ENCODE peak calls at places on chromosome 4, in eight cellular contexts. D is PC-3, R is neural progenitor cell, J is GM23338, L is hepatocyte, Q is SK-N-SH, E is GM23248, K is HCT116. V is an unnamed sample.

GRCh38 chr4:133402616-133403015 is 253.5 kb downstream of the PCDH10 start:
- DNase-seq in D (peak), R (no peak), J (no peak), L (peak), Q (no peak), E (no peak), K (no peak), V (no peak)

GRCh38 chr4:52780627-52781354 is 29.6 kb upstream of the ERVMER34-1 start:
- DNase-seq in D (peak), R (no peak), J (peak), L (no peak), Q (peak), E (peak), K (peak), V (no peak)

GRCh38 chr4:79609853-79610252 is 201.8 kb upstream of the GK2 start:
- DNase-seq in D (no peak), R (no peak), J (no peak), L (no peak), Q (no peak), E (no peak), K (no peak), V (no peak)

GRCh38 chr4:154024097-154024496 is 235.2 kb upstream of the SFRP2 start:
- DNase-seq in D (no peak), R (peak), J (peak), L (no peak), Q (no peak), E (peak), K (no peak), V (no peak)

GRCh38 chr4:2691952-2692435 is 64.1 kb downstream of the TNIP2 start:
- DNase-seq in D (no peak), R (no peak), J (no peak), L (no peak), Q (no peak), E (no peak), K (no peak), V (no peak)

GRCh38 chr4:122775987-122776836 is 43.7 kb downstream of the BBS12 start:
- DNase-seq in D (no peak), R (no peak), J (peak), L (no peak), Q (no peak), E (no peak), K (no peak), V (no peak)

GRCh38 chr4:149145803-149146202 is 669.8 kb downstream of the IQCM start:
- DNase-seq in D (peak), R (no peak), J (no peak), L (no peak), Q (no peak), E (peak), K (no peak), V (no peak)

GRCh38 chr4:7285244-7286122 is 93.1 kb downstream of the SORCS2 start:
- DNase-seq in D (no peak), R (no peak), J (no peak), L (no peak), Q (no peak), E (no peak), K (no peak), V (no peak)

GRCh38 chr4:186770446-186771175 is 47.0 kb upstream of the FAT1 start:
- DNase-seq in D (peak), R (no peak), J (no peak), L (no peak), Q (no peak), E (peak), K (no peak), V (no peak)

GRCh38 chr4:3239998-3240920 is 8.7 kb upstream of the MSANTD1 start:
- DNase-seq in D (no peak), R (no peak), J (no peak), L (no peak), Q (no peak), E (no peak), K (no peak), V (no peak)

GRCh38 chr4:76430519-76431388 is 4.3 kb upstream of the SHROOM3 start:
- DNase-seq in D (peak), R (peak), J (peak), L (peak), Q (peak), E (peak), K (peak), V (peak)

GRCh38 chr4:102531441-102531840 is 30.3 kb downstream of the NFKB1 start:
- DNase-seq in D (no peak), R (no peak), J (no peak), L (no peak), Q (no peak), E (no peak), K (no peak), V (no peak)

GRCh38 chr4:33625762-33626161 is 2618.6 kb downstream of the ARAP2 start:
- DNase-seq in D (peak), R (peak), J (peak), L (peak), Q (no peak), E (no peak), K (peak), V (no peak)

GRCh38 chr4:186699298-186699697 is 24.4 kb downstream of the FAT1 start:
- DNase-seq in D (peak), R (no peak), J (no peak), L (peak), Q (no peak), E (peak), K (no peak), V (no peak)

GRCh38 chr4:104942990-104943758 is 203.5 kb upstream of the TET2 start:
- DNase-seq in D (no peak), R (no peak), J (no peak), L (no peak), Q (no peak), E (no peak), K (no peak), V (no peak)

GRCh38 chr4:66681962-66682361 is 863.3 kb downstream of the CENPC start:
- DNase-seq in D (no peak), R (no peak), J (no peak), L (no peak), Q (no peak), E (no peak), K (no peak), V (no peak)

GRCh38 chr4:25882226-25882625 is 19.4 kb upstream of the SEL1L3 start:
- DNase-seq in D (no peak), R (no peak), J (no peak), L (no peak), Q (no peak), E (no peak), K (no peak), V (no peak)

GRCh38 chr4:188002751-188003150 is 7.2 kb downstream of the ZFP42 start:
- DNase-seq in D (no peak), R (no peak), J (no peak), L (no peak), Q (no peak), E (no peak), K (no peak), V (no peak)

GRCh38 chr4:751676-752075 is 46.0 kb downstream of the PCGF3 start:
- DNase-seq in D (peak), R (no peak), J (no peak), L (no peak), Q (peak), E (no peak), K (no peak), V (no peak)

GRCh38 chr4:754221-755120 is 48.8 kb downstream of the PCGF3 start:
- DNase-seq in D (no peak), R (no peak), J (no peak), L (no peak), Q (no peak), E (no peak), K (no peak), V (no peak)

GRCh38 chr4:748461-748860 is 42.8 kb downstream of the PCGF3 start:
- DNase-seq in D (no peak), R (no peak), J (no peak), L (no peak), Q (no peak), E (no peak), K (no peak), V (no peak)

GRCh38 chr4:749771-750666 is 44.4 kb downstream of the PCGF3 start:
- DNase-seq in D (no peak), R (no peak), J (no peak), L (no peak), Q (no peak), E (peak), K (no peak), V (no peak)

DNA sequence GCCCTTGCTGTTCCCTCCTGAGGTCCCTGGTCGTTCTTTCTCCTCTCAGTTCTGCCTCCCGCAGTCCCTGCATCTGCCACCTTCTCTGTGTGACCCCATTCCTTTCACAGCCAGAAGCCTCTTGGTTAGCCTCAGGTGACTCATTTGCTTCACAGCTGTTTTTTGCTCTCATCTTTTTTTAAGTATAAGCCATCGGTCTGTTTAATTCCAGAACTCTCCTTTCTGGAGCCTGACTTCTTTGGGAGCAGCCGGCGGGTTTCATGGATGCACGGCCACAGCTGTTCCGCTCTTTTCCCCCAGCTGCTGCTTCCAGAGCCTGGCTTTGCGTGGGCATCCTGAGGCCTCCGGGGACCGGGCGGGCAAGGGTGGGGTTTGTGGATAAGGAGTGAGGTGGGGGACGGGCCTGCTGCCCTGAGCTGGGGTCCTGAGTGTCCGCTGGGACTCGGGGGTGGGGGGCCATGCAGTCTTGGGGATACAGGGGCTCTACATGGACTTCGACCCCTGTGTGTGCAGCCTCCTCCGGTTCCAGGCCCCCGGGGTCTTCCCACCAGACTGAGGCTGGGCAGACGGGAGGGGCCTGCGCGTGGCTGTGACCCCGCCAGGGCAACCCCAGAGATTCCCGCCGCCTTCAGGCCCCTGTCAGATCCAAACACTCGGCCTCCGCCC is 46.7 kb downstream of the PCGF3 start:
- DNase-seq in D (no peak), R (no peak), J (no peak), L (no peak), Q (no peak), E (no peak), K (no peak), V (no peak)
- TF ChIP-seq EZH2phosphoT487 in D (no peak), R (no peak), J (no peak), L (no peak), Q (no peak), E (no peak), K (no peak), V (no peak)

GRCh38 chr4:10006236-10006603 is 15.1 kb downstream of the SLC2A9 start:
- DNase-seq in D (peak), R (no peak), J (no peak), L (peak), Q (no peak), E (peak), K (no peak), V (no peak)

GRCh38 chr4:10006604-10007435 is 14.5 kb downstream of the SLC2A9 start:
- DNase-seq in D (peak), R (no peak), J (no peak), L (peak), Q (no peak), E (peak), K (peak), V (no peak)

GRCh38 chr4:10007436-10007740 is 13.9 kb downstream of the SLC2A9 start:
- DNase-seq in D (no peak), R (no peak), J (no peak), L (no peak), Q (no peak), E (no peak), K (no peak), V (no peak)

GRCh38 chr4:10007772-10008171 is 13.5 kb downstream of the SLC2A9 start:
- DNase-seq in D (no peak), R (no peak), J (no peak), L (no peak), Q (no peak), E (no peak), K (no peak), V (no peak)

DNA sequence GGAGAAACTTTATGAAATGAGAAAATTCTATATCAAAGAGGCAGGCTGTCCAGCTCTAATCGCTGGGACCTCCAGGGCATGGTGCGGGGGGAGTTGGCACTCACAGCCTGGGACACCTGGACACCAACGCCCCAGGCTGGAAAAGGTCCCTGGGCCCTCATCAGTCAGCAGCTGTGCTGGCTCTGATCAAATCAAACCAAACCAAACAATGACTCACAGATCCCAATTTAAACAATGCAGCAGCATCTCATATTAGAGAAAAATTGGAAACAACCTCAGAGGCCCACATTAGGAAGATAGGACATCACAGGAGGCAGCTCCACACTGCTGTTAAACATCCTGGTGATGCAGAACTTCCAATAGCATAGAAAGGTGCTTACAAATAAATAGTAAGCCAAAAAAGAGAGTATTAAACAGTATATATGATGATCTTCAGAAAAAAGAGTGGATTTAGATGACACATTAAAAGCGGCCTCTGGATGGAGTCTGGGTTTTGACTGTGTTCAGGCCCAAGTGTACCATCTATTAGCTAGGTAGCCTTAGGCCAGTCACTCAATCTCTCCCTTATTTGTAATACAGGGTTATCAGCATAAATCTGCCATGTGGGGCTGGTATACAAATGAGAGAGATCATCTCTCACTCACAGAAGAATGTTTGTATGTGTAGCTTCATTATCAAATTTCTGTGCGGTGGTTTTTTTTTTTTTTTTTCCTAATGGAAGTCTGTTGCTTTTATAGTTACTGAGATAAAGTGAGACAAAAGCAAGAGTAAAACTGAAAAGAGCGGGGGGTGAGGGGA is 12.9 kb downstream of the SLC2A9 start:
- DNase-seq in D (peak), R (no peak), J (no peak), L (no peak), Q (peak), E (peak), K (no peak), V (no peak)
- H3K4me2 ChIP-seq in D (peak), R (no peak), J (no peak), L (no peak), Q (no peak), E (no peak), K (no peak), V (peak)

GRCh38 chr4:183563874-183564273 is 59.0 kb downstream of the ING2 start:
- DNase-seq in D (peak), R (no peak), J (no peak), L (peak), Q (no peak), E (peak), K (no peak), V (no peak)
- TF ChIP-seq EZH2phosphoT487 in D (no peak), R (no peak), J (no peak), L (no peak), Q (no peak), E (no peak), K (no peak), V (no peak)

DNA sequence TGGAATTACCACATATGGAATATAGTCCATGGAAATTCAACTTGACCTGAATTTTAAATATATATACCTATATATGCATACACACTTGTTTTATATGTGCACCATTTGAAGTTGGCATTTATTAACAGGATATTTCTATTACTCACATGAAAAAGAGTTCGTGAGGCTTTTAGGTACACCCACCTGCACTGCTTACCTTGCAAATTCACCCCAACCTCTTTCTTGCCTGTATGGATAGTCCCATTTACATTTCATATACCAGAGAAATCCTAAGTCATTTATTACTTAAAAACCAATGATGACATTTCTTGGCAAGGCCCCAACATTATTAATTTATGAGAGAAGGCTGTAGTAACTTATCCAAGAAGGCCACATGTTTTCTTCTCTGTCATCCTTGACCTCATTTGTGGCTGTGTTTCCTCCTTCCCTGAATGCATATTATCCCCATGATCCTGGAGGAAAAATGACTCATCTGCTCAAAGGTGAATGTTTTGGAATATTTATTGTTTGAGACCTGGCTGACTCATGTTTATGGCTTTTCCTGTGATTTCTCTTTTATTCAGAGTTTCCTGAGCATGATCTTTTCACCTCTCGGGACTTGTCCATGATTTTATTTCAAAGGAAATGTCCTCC is 62.2 kb upstream of the FAM241A start:
- DNase-seq in D (peak), R (no peak), J (no peak), L (peak), Q (no peak), E (peak), K (peak), V (no peak)
- H3K4me2 ChIP-seq in D (peak), R (no peak), J (no peak), L (peak), Q (peak), E (peak), K (peak), V (no peak)

GRCh38 chr4:183733181-183733580 is 74.1 kb downstream of the TRAPPC11 start:
- DNase-seq in D (no peak), R (no peak), J (no peak), L (no peak), Q (no peak), E (no peak), K (no peak), V (no peak)

GRCh38 chr4:183727482-183727881 is 68.4 kb downstream of the TRAPPC11 start:
- DNase-seq in D (no peak), R (no peak), J (no peak), L (no peak), Q (no peak), E (no peak), K (no peak), V (no peak)

GRCh38 chr4:183728223-183729068 is 69.4 kb downstream of the TRAPPC11 start:
- DNase-seq in D (no peak), R (no peak), J (no peak), L (no peak), Q (no peak), E (no peak), K (no peak), V (no peak)

GRCh38 chr4:183729069-183729406 is 69.9 kb downstream of the TRAPPC11 start:
- DNase-seq in D (no peak), R (no peak), J (no peak), L (no peak), Q (no peak), E (no peak), K (no peak), V (no peak)

DNA sequence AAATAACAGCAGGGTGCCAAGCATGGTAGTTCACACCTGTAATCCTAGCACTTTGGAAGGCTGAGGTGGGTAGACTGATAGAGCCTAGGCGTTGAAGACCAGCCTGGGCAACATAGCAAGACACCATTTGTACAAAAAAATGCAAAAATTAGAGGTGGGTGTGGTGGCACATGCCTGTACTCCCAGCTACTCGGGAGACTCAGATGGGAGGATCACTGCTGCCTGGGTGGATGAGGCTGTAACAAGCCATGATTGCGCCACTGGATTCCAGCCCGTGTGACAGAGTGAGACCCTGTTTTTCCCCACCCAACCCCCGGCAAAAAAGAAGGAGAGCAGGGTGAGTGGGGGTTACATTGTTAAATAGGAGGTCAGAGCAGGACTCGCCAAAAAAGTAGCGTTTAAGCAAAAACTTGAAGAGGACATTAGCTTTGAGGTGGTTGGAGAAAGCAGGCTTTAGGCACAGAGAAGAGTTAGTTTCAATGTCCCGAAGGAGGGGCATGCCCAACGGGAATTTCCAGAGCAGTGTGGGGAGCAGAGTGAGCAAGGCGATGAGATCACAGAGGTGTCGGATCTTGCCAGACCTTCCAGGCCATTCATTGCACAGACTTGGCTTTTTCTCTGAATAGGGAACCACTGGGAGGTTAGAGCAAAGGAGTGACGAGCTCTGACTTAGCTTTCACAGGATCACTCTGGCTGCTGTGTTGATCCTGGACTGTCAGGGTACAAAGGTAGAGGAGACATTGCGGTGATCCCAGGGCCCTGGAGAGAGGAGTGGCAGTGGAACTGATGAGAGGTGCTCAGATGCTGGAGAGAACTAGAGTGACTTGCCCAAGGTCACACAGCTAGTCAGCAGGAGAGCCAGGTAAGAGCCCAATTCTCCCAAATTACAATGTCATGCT is 70.6 kb downstream of the TRAPPC11 start:
- DNase-seq in D (no peak), R (no peak), J (no peak), L (peak), Q (no peak), E (peak), K (no peak), V (no peak)
- TF ChIP-seq EZH2phosphoT487 in D (no peak), R (no peak), J (no peak), L (no peak), Q (no peak), E (no peak), K (no peak), V (no peak)

V was measured in MM.1S.